ENCODE peak calls at places on chromosomes 3 and 15, in seven cellular contexts. T, S, X, W, R, V and O are unnamed samples.

GRCh38 chr3:180808823-180809575 is 103.5 kb upstream of the FXR1 start:
- DNase-seq in V (no peak), S (no peak), T (no peak), X (no peak), W (no peak), R (no peak), O (no peak)

GRCh38 chr3:17605032-17605431 is 137.4 kb downstream of the TBC1D5 start:
- DNase-seq in X (peak; percentile 78), W (no peak), V (peak; percentile 31), R (peak; percentile 75), T (peak; percentile 81), S (no peak), O (no peak)

GRCh38 chr15:20340931-20341661 is 200.5 kb downstream of the GOLGA6L6 start:
- DNase-seq in X (peak; percentile 23), W (peak; percentile 94), S (peak; percentile 67), V (no peak), R (peak; percentile 37), T (no peak), O (no peak)

GRCh38 chr3:71039332-71039731 is 544.2 kb downstream of the FOXP1 start:
- DNase-seq in S (no peak), R (no peak), T (no peak), V (no peak), W (no peak), X (no peak), O (no peak)

GRCh38 chr15:74827632-74828031 is 1.2 kb downstream of the CPLX3 start:
- DNase-seq in V (no peak), T (no peak), W (no peak), R (no peak), X (no peak), S (no peak), O (no peak)

GRCh38 chr15:61227269-61228024 is 1.7 kb downstream of the RORA start:
- DNase-seq in S (no peak), R (peak; percentile 40), V (no peak), X (peak; percentile 64), T (peak; percentile 34), W (peak; percentile 61), O (no peak)

GRCh38 chr15:48710952-48711495 is 65.5 kb upstream of the FBN1 start:
- DNase-seq in X (no peak), V (no peak), R (no peak), T (no peak), W (no peak), S (no peak), O (no peak)

GRCh38 chr3:132433121-132433520 is 15.8 kb downstream of the DNAJC13 start:
- DNase-seq in R (no peak), T (no peak), V (no peak), W (no peak), S (no peak), X (no peak), O (no peak)

GRCh38 chr3:15743587-15744009 is 54.2 kb downstream of the ANKRD28 start:
- DNase-seq in S (no peak), T (no peak), V (no peak), X (no peak), R (no peak), W (no peak), O (no peak)

GRCh38 chr3:26631385-26631738 is 8.8 kb downstream of the LRRC3B start:
- DNase-seq in S (no peak), X (no peak), V (no peak), W (no peak), T (no peak), R (no peak), O (no peak)

GRCh38 chr3:187713504-187713903 is 11.1 kb upstream of the RTP2 start:
- DNase-seq in R (peak; percentile 49), V (no peak), W (no peak), S (no peak), X (peak; percentile 53), T (no peak), O (no peak)

GRCh38 chr3:120682095-120682681 is at the start of gene HGD:
- DNase-seq in S (peak; percentile 63), X (no peak), R (no peak), T (peak; percentile 71), W (no peak), V (no peak), O (peak; percentile 52)

GRCh38 chr15:39594056-39594763 is 13.3 kb downstream of the THBS1 start:
- DNase-seq in S (no peak), R (peak; percentile 56), V (peak; percentile 19), X (peak; percentile 48), T (no peak), W (no peak), O (no peak)

GRCh38 chr3:60079076-60079475 is 1029.3 kb upstream of the CFAP20DC start:
- DNase-seq in T (no peak), X (no peak), S (no peak), W (no peak), R (no peak), V (no peak), O (no peak)

GRCh38 chr15:92306662-92307061 is 87.0 kb upstream of the ST8SIA2 start:
- DNase-seq in R (no peak), T (no peak), S (no peak), W (no peak), X (no peak), V (no peak), O (no peak)

GRCh38 chr3:14393440-14394111 is 8.8 kb upstream of the SLC6A6 start:
- DNase-seq in R (no peak), V (peak; percentile 51), S (no peak), X (no peak), T (no peak), W (no peak), O (no peak)

GRCh38 chr15:71219101-71219500 is 103.8 kb downstream of the THSD4 start:
- DNase-seq in R (no peak), T (no peak), X (no peak), V (no peak), W (no peak), S (no peak), O (no peak)

GRCh38 chr3:127135241-127136023 is 57.5 kb upstream of the PRR23E start:
- DNase-seq in W (no peak), V (no peak), R (peak; percentile 11), X (no peak), T (no peak), S (no peak), O (no peak)

GRCh38 chr3:48634661-48635221 is 520 bp downstream of the SLC26A6 start:
- DNase-seq in X (peak; percentile 44), W (peak; percentile 79), T (no peak), V (no peak), R (peak; percentile 61), S (peak; percentile 69), O (peak; percentile 52)

GRCh38 chr3:25831578-25831977 is 41.7 kb downstream of the OXSM start:
- DNase-seq in T (peak; percentile 37), S (no peak), V (no peak), R (peak; percentile 59), W (no peak), X (peak; percentile 33), O (no peak)

GRCh38 chr15:62975515-62975914 is 67.0 kb upstream of the TPM1 start:
- DNase-seq in S (no peak), V (no peak), X (no peak), R (no peak), T (no peak), W (no peak), O (peak; percentile 58)

GRCh38 chr3:112811917-112812660 is 34.6 kb downstream of the CD200R1L start:
- DNase-seq in T (no peak), X (no peak), S (no peak), W (no peak), R (no peak), V (no peak), O (no peak)

GRCh38 chr15:99986297-99987118 is 253.3 kb upstream of the LYSMD4 start:
- DNase-seq in S (no peak), T (no peak), X (no peak), W (no peak), R (no peak), V (no peak), O (no peak)

GRCh38 chr3:27633224-27633545 is 88.9 kb downstream of the EOMES start:
- DNase-seq in R (peak; percentile 56), W (no peak), V (no peak), T (no peak), X (no peak), S (no peak), O (no peak)

GRCh38 chr15:99014803-99015676 is 7.4 kb upstream of the PGPEP1L start:
- DNase-seq in V (peak; percentile 11), X (peak; percentile 51), W (no peak), S (peak; percentile 80), T (no peak), R (peak; percentile 31), O (peak; percentile 87)

DNA sequence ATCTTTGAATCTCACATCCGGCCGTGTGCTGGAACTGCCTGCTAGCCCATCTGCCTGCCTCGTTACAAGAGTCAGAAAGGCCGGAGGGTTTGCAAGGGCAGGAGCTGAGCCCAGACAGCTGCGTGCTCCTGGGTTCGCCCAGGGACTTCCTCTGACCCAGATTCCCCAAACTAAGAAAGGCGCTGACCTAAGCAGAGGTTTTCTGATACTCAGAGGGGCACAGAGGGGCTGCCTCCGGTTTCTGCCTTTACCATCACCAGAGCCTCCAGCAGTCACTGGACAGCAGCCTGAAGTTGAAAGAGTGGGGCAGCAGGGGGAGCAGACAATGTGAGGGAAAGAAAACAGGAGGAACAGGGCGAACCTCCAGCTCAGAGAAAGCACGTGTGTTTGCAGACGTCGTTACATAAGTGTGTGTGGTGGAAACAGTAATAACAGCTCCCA is 33.4 kb upstream of the RAD18 start:
- DNase-seq in T (no peak), X (peak; percentile 48), S (peak; percentile 71), R (peak; percentile 40), W (no peak), V (peak; percentile 16), O (no peak)
- TF ChIP-seq CTCF in T (peak; percentile 29), X (peak; percentile 53), S (peak; percentile 6), R (peak; percentile 27), W (no peak), V (peak; percentile 48), O (no peak)

GRCh38 chr3:196632033-196632751 is 7.3 kb upstream of the NRROS start:
- DNase-seq in V (no peak), T (no peak), X (peak; percentile 48), S (peak; percentile 85), R (peak; percentile 67), W (peak; percentile 90), O (peak; percentile 79)
- TF ChIP-seq CTCF in V (peak; percentile 50), T (peak; percentile 43), X (peak; percentile 52), S (no peak), R (peak; percentile 14), W (no peak), O (no peak)

GRCh38 chr15:70156781-70157261 is 59.1 kb upstream of the TLE3 start:
- DNase-seq in V (no peak), T (no peak), R (peak; percentile 66), S (peak; percentile 56), W (no peak), X (peak; percentile 20), O (no peak)
- TF ChIP-seq CTCF in V (no peak), T (no peak), R (no peak), S (no peak), W (no peak), X (no peak), O (no peak)

DNA sequence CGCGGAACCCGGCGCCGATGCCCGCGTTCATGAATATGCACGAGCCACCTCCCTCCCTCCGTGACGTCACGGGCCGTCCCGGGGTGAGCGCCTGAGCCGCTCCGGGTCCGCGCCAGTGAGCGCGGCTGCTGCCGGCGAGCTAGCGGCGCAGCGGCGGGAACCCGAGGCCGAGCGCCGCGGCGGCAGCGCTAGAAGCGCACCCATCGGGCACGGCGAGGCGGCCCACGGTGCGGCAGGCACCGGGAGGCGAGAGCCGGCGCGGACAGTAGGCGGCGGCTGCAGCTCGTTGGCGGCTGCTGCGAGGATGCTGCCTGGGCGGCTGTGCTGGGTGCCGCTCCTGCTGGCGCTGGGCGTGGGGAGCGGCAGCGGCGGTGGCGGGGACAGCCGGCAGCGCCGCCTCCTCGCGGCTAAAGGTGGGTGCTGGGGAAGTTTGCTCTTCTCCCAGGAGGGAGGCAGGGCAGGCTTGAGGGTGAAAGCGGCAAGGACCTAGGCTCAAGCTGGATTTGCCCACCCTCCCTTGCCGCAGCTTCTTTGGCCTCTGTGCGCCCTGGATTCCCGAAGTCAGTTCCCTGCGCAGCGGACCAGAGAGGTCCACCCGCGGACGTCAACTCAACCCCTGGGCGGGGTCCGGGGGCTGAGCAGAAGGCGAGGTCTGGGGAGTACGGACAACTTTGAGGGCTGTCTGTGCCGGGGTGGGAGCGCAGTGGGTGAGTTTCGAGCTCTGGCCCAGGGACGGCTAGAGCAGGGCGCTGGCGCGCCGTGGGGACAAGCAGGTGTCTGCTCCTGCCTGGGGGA is at the start of gene CLSTN2:
- DNase-seq in R (peak; percentile 7), X (no peak), V (no peak), T (peak; percentile 23), S (peak; percentile 38), W (peak; percentile 76), O (peak; percentile 63)
- TF ChIP-seq CTCF in R (no peak), X (no peak), V (no peak), T (no peak), S (no peak), W (no peak), O (no peak)